ENCODE peak calls at places on chromosomes 3 and 15, in eight cellular contexts. E, W, B, I, R, Y, O and P are unnamed samples.

GRCh38 chr3:159987291-159987711 is 1.3 kb upstream of the IL12A start:
- ATAC-seq in E (no peak), W (no peak), B (peak), I (no peak), R (no peak), Y (no peak), O (no peak), P (no peak)

GRCh38 chr3:120433662-120434331 is 17.0 kb downstream of the FSTL1 start:
- ATAC-seq in E (no peak), W (no peak), B (no peak), I (no peak), R (no peak), Y (no peak), O (peak), P (no peak)

GRCh38 chr15:80531388-80532184 is 127.4 kb downstream of the ARNT2 start:
- ATAC-seq in E (no peak), W (peak), B (no peak), I (peak), R (peak), Y (peak), O (no peak), P (no peak)

GRCh38 chr3:109460961-109461360 is 123.6 kb upstream of the DPPA4 start:
- ATAC-seq in E (no peak), W (no peak), B (no peak), I (no peak), R (no peak), Y (no peak), O (no peak), P (no peak)

GRCh38 chr15:88800026-88800425 is 3.2 kb upstream of the ACAN start:
- ATAC-seq in E (no peak), W (no peak), B (peak), I (no peak), R (no peak), Y (no peak), O (no peak), P (peak)

GRCh38 chr15:88872706-88873105 is 22.6 kb downstream of the HAPLN3 start:
- ATAC-seq in E (no peak), W (no peak), B (no peak), I (no peak), R (no peak), Y (no peak), O (no peak), P (no peak)

GRCh38 chr3:133447751-133448477 is 48.1 kb downstream of the BFSP2 start:
- ATAC-seq in E (no peak), W (no peak), B (no peak), I (no peak), R (no peak), Y (no peak), O (peak), P (peak)

GRCh38 chr3:50591196-50591741 is 20.3 kb downstream of the CISH start:
- ATAC-seq in E (no peak), W (no peak), B (no peak), I (no peak), R (no peak), Y (peak), O (no peak), P (peak)

GRCh38 chr3:178170698-178171535 is 365.3 kb upstream of the KCNMB2 start:
- ATAC-seq in E (no peak), W (peak), B (peak), I (peak), R (peak), Y (peak), O (no peak), P (peak)

GRCh38 chr15:100998630-100999029 is 79.5 kb downstream of the LRRK1 start:
- ATAC-seq in E (no peak), W (no peak), B (no peak), I (no peak), R (no peak), Y (no peak), O (no peak), P (no peak)

GRCh38 chr15:25900901-25901300 is 37.8 kb upstream of the ATP10A start:
- ATAC-seq in E (no peak), W (peak), B (no peak), I (peak), R (peak), Y (peak), O (peak), P (peak)

GRCh38 chr15:45393851-45394250 is 15.5 kb upstream of the GATM start:
- ATAC-seq in E (peak), W (no peak), B (peak), I (no peak), R (no peak), Y (no peak), O (peak), P (peak)

GRCh38 chr3:24686764-24687163 is 192.1 kb upstream of the THRB start:
- ATAC-seq in E (no peak), W (no peak), B (no peak), I (no peak), R (no peak), Y (no peak), O (no peak), P (no peak)

GRCh38 chr3:157119369-157119951 is 40.5 kb downstream of the CCNL1 start:
- ATAC-seq in E (peak), W (no peak), B (peak), I (no peak), R (no peak), Y (peak), O (peak), P (no peak)

GRCh38 chr15:52464478-52464877 is 64.2 kb downstream of the MYO5A start:
- ATAC-seq in E (no peak), W (no peak), B (no peak), I (no peak), R (no peak), Y (peak), O (no peak), P (no peak)